ENCODE peak calls at places on chromosomes 12 and 14, in seven cellular contexts. I is sciatic nerve; W is ELF-1; X is kidney; A is stimulated activated CD4-positive, alpha-beta T cell treated with anti-CD3 and anti-CD28 coated beads, TNF-alpha, amount 100 ng/mL, for 1 hour; D is EH; V is HEK293T. T is an unnamed sample.

GRCh38 chr14:57470909-57471308 is 22.7 kb downstream of the CCDC198 start:
- DNase-seq in I (no peak), W (no peak), X (no peak), A (no peak), D (no peak), V (no peak), T (no peak)

GRCh38 chr12:71190822-71191221 is 33.0 kb upstream of the TSPAN8 start:
- DNase-seq in I (no peak), W (no peak), X (no peak), A (no peak), D (no peak), V (no peak), T (no peak)

GRCh38 chr14:92553456-92553855 is 39.9 kb downstream of the RIN3 start:
- DNase-seq in I (no peak), W (no peak), X (no peak), A (no peak), D (peak; percentile 71), V (no peak), T (no peak)

GRCh38 chr14:99678198-99678597 is 5.9 kb upstream of the CYP46A1 start:
- DNase-seq in I (no peak), W (no peak), X (no peak), A (no peak), D (no peak), V (no peak), T (no peak)

GRCh38 chr14:50061664-50062437 is 54.5 kb downstream of the VCPKMT start:
- DNase-seq in I (peak; percentile 61), W (peak; percentile 74), X (no peak), A (no peak), D (peak; percentile 77), V (no peak), T (peak; percentile 81)

GRCh38 chr12:2339022-2339431 is 286.2 kb downstream of the CACNA1C start:
- DNase-seq in I (no peak), W (no peak), X (no peak), A (no peak), D (peak; percentile 81), V (no peak), T (peak; percentile 82)

GRCh38 chr12:102980350-102980749 is 22.9 kb downstream of the ASCL1 start:
- DNase-seq in I (no peak), W (no peak), X (no peak), A (no peak), D (no peak), V (no peak), T (no peak)

GRCh38 chr12:2902287-2902880 is 11.7 kb downstream of the TULP3 start:
- DNase-seq in I (no peak), W (no peak), X (no peak), A (no peak), D (no peak), V (no peak), T (no peak)

GRCh38 chr14:65769151-65769550 is 356.6 kb downstream of the FUT8 start:
- DNase-seq in I (no peak), W (no peak), X (no peak), A (no peak), D (no peak), V (no peak), T (no peak)

GRCh38 chr12:25675808-25676207 is 122.7 kb upstream of the LMNTD1 start:
- DNase-seq in I (no peak), W (peak; percentile 23), X (no peak), A (no peak), D (peak; percentile 22), V (no peak), T (no peak)

T was measured in LHCN-M2.